ENCODE peak calls at places on chromosome 20, in seven cellular contexts. O is RWPE1, Y is dorsolateral prefrontal cortex, A is HL-60, P is endothelial cell, M is AG09309, G is HCT116. S is an unnamed sample.

GRCh38 chr20:663315-664090 is 10.5 kb upstream of the SRXN1 start:
- DNase-seq in Y (no peak), G (no peak), P (peak; percentile 34), M (no peak), A (peak; percentile 44), O (no peak), S (no peak)

GRCh38 chr20:32336918-32337347 is 21.2 kb upstream of the ASXL1 start:
- DNase-seq in M (no peak), G (no peak), O (peak; percentile 47), P (no peak), Y (no peak), A (peak; percentile 73), S (no peak)

GRCh38 chr20:1357921-1358671 is 29.2 kb upstream of the SDCBP2 start:
- DNase-seq in Y (no peak), G (no peak), A (no peak), P (no peak), M (no peak), O (no peak), S (no peak)

GRCh38 chr20:46036370-46036769 is 7.4 kb downstream of the SLC12A5 start:
- DNase-seq in P (no peak), M (no peak), G (no peak), Y (peak; percentile 31), O (no peak), A (no peak), S (no peak)

GRCh38 chr20:49887251-49887827 is 28.0 kb downstream of the SPATA2 start:
- DNase-seq in G (no peak), A (no peak), M (no peak), Y (no peak), P (no peak), O (no peak), S (no peak)

GRCh38 chr20:64200740-64201139 is 36.5 kb downstream of the MYT1 start:
- DNase-seq in G (no peak), M (no peak), Y (no peak), O (no peak), P (no peak), A (no peak), S (no peak)

GRCh38 chr20:19113343-19113930 is 99.0 kb upstream of the SLC24A3 start:
- DNase-seq in O (no peak), Y (no peak), A (no peak), M (no peak), P (no peak), G (no peak), S (no peak)

GRCh38 chr20:35773154-35773751 is 1.4 kb downstream of the PHF20 start:
- DNase-seq in A (peak; percentile 77), Y (no peak), P (peak; percentile 37), O (no peak), M (no peak), G (no peak), S (no peak)

GRCh38 chr20:35478804-35479472 is 23.5 kb downstream of the CEP250 start:
- DNase-seq in Y (no peak), G (no peak), A (peak; percentile 37), O (no peak), P (peak; percentile 57), M (no peak), S (no peak)

GRCh38 chr20:63029358-63030121 is 22.8 kb upstream of the BHLHE23 start:
- DNase-seq in A (no peak), Y (no peak), P (no peak), G (no peak), M (no peak), O (peak; percentile 71), S (no peak)

GRCh38 chr20:41513829-41514228 is 104.3 kb downstream of the CHD6 start:
- DNase-seq in P (no peak), O (no peak), G (no peak), Y (no peak), M (no peak), A (no peak), S (no peak)

GRCh38 chr20:15011631-15012030 is 674.2 kb upstream of the FLRT3 start:
- DNase-seq in G (no peak), M (no peak), Y (no peak), O (no peak), A (no peak), P (no peak), S (no peak)

GRCh38 chr20:12414446-12415274 is 497.0 kb downstream of the BTBD3 start:
- DNase-seq in M (no peak), P (no peak), O (peak; percentile 5), Y (no peak), A (no peak), G (no peak), S (no peak)

GRCh38 chr20:13325033-13325432 is 104.0 kb downstream of the ISM1 start:
- DNase-seq in A (no peak), Y (no peak), G (peak; percentile 18), P (peak; percentile 34), M (no peak), O (no peak), S (no peak)

GRCh38 chr20:10412591-10413408 is 21.2 kb downstream of the MKKS start:
- DNase-seq in O (no peak), M (no peak), Y (no peak), A (no peak), G (no peak), P (no peak), S (no peak)

GRCh38 chr20:64102647-64103354 is 4.6 kb downstream of the NPBWR2 start:
- DNase-seq in M (no peak), A (no peak), Y (peak; percentile 74), G (no peak), O (no peak), P (no peak), S (no peak)

GRCh38 chr20:4169360-4170214 is 154.2 kb upstream of the RNF24 start:
- DNase-seq in A (no peak), Y (no peak), G (no peak), M (no peak), P (no peak), O (no peak), S (no peak)

GRCh38 chr20:52923123-52923543 is 49.0 kb upstream of the TSHZ2 start:
- DNase-seq in A (peak; percentile 5), G (no peak), Y (no peak), P (no peak), O (peak; percentile 98), M (peak; percentile 62), S (peak; percentile 42)

GRCh38 chr20:7926767-7927166 is 13.5 kb downstream of the HAO1 start:
- DNase-seq in O (peak; percentile 20), G (peak; percentile 12), M (peak; percentile 4), Y (no peak), A (no peak), P (no peak), S (peak; percentile 3)
- TF ChIP-seq CTCF in O (peak; percentile 79), G (no peak), M (peak; percentile 61), Y (peak; percentile 55), A (no peak), P (peak; percentile 59), S (peak; percentile 65)

GRCh38 chr20:5884465-5885335 is 65.6 kb downstream of the TRMT6 start:
- DNase-seq in Y (no peak), O (no peak), M (no peak), A (no peak), G (no peak), P (no peak), S (no peak)
- TF ChIP-seq CTCF in Y (no peak), O (no peak), M (no peak), A (no peak), G (no peak), P (no peak), S (no peak)

GRCh38 chr20:38603286-38603685 is 1.7 kb downstream of the ARHGAP40 start:
- DNase-seq in G (no peak), M (no peak), P (no peak), O (no peak), Y (no peak), A (no peak), S (no peak)

GRCh38 chr20:38599410-38599882 is 2.2 kb upstream of the ARHGAP40 start:
- DNase-seq in O (peak; percentile 71), P (no peak), A (no peak), Y (no peak), G (no peak), M (no peak), S (no peak)

GRCh38 chr20:38602185-38602581 is 574 bp downstream of the ARHGAP40 start:
- DNase-seq in G (no peak), Y (no peak), O (no peak), A (no peak), M (no peak), P (no peak), S (no peak)

GRCh38 chr20:38601216-38602184 is at the start of gene ARHGAP40:
- DNase-seq in G (peak; percentile 42), A (no peak), Y (no peak), M (no peak), P (peak; percentile 30), O (peak; percentile 80), S (no peak)

GRCh38 chr20:38600057-38600456 is 1.6 kb upstream of the ARHGAP40 start:
- DNase-seq in M (no peak), A (no peak), Y (no peak), G (no peak), P (no peak), O (no peak), S (no peak)
- TF ChIP-seq CTCF in M (no peak), A (no peak), Y (no peak), G (no peak), P (no peak), O (no peak), S (no peak)

DNA sequence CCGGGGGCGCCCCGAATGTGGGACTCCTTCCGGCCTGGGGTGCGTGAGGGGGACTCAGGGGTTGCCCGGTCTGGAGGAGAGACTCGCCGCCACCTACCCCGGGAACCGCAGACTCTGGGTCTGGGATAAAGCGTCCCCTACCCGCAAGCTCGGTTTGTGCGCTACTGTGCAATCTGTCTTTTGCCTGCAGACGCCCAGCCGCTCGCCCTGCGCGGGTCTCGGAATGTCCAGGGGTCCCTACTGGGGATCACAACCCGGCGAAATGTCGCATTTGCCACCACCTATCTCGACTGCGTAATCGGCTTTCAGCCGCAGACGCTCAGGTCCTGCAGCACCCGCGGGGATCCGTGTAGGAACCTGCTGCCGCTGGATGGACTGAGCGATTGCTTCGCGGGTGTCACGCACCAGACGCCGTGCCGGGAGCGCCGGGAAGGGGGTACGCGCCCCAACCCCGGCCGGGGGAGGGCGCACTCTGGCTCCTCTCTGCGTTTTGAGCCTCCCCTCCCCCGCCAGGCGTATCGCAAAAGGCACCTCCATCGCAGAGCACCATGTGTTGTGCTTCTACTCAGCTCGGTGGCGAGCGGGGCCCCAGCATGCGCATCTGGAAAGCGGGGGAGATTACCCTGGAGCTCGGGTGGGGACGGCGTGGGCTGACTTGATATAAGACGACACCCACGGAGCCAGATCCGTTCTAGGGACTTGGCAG is 824 bp upstream of the PTPRA start:
- DNase-seq in O (peak; percentile 52), M (no peak), A (peak; percentile 81), P (peak; percentile 43), Y (peak; percentile 62), G (no peak), S (no peak)
- TF ChIP-seq CTCF in O (peak; percentile 65), M (peak; percentile 37), A (peak; percentile 51), P (no peak), Y (peak; percentile 31), G (no peak), S (peak; percentile 34)

GRCh38 chr20:9099372-9099771 is 30.5 kb downstream of the PLCB4 start:
- DNase-seq in O (no peak), M (no peak), A (no peak), G (no peak), Y (no peak), P (no peak), S (no peak)
- TF ChIP-seq CTCF in O (no peak), M (no peak), A (no peak), G (no peak), Y (no peak), P (no peak), S (no peak)

S was measured in AG09319.